ENCODE peak calls at places on chromosomes 3 and 15, in ten cellular contexts. C is endothelial cell, X is mesothelial cell of epicardium, U is activated B cell treated with CpG ODN at 0.5 μM for 24 hours, A is foreskin keratinocyte, Y is heart left ventricle, T is tibial nerve, D is mammary epithelial cell, G is WTC11, F is psoas muscle. N is an unnamed sample.

GRCh38 chr3:152213086-152213674 is 55.5 kb upstream of the MBNL1 start:
- DNase-seq in A (no peak), X (no peak), C (no peak), U (no peak), G (no peak), F (no peak), D (no peak), Y (no peak), T (no peak), N (no peak)

GRCh38 chr3:186038360-186038759 is 70.5 kb downstream of the ETV5 start:
- DNase-seq in F (no peak), X (no peak), T (no peak), Y (no peak), G (no peak), U (no peak), D (no peak), C (no peak), A (no peak), N (no peak)

GRCh38 chr3:40240921-40241320 is 68.6 kb upstream of the EIF1B start:
- DNase-seq in C (no peak), G (no peak), T (no peak), X (no peak), U (no peak), D (no peak), Y (no peak), A (no peak), F (no peak), N (no peak)

GRCh38 chr3:63872135-63872924 is 8.7 kb downstream of the ATXN7 start:
- DNase-seq in Y (no peak), U (no peak), D (peak), C (no peak), T (no peak), F (no peak), A (peak), X (no peak), G (no peak), N (peak)

GRCh38 chr3:37725842-37726241 is 135.8 kb upstream of the CTDSPL start:
- DNase-seq in C (no peak), D (no peak), G (no peak), X (no peak), A (no peak), Y (no peak), U (no peak), F (no peak), T (no peak), N (no peak)

GRCh38 chr15:94412979-94413741 is 181.8 kb downstream of the MCTP2 start:
- DNase-seq in Y (no peak), X (no peak), A (peak), U (no peak), F (no peak), D (no peak), G (no peak), C (peak), T (no peak), N (peak)

GRCh38 chr3:174613173-174613572 is 246.0 kb upstream of the NAALADL2 start:
- DNase-seq in F (no peak), Y (no peak), G (no peak), C (no peak), D (no peak), A (no peak), X (no peak), U (no peak), T (no peak), N (no peak)

GRCh38 chr3:115341208-115341607 is 194.1 kb upstream of the ZBTB20 start:
- DNase-seq in C (no peak), X (no peak), T (no peak), A (peak), Y (no peak), F (no peak), G (no peak), D (peak), U (no peak), N (peak)

GRCh38 chr3:159919873-159920272 is 68.8 kb upstream of the IL12A start:
- DNase-seq in F (no peak), U (no peak), C (no peak), G (no peak), X (no peak), D (peak), A (peak), Y (no peak), T (no peak), N (peak)

GRCh38 chr3:113968986-113969385 is 21.2 kb downstream of the ZDHHC23 start:
- DNase-seq in U (no peak), A (no peak), X (no peak), G (no peak), Y (no peak), D (peak), F (no peak), C (no peak), T (no peak), N (peak)

GRCh38 chr3:25120666-25121065 is 307.4 kb upstream of the RARB start:
- DNase-seq in G (no peak), F (no peak), U (no peak), X (no peak), Y (no peak), A (no peak), C (no peak), T (no peak), D (no peak), N (no peak)

GRCh38 chr3:12557472-12558105 is 702 bp downstream of the MKRN2 start:
- DNase-seq in U (no peak), T (no peak), G (no peak), A (peak), C (no peak), D (peak), Y (no peak), X (no peak), F (no peak), N (peak)
- TF ChIP-seq CTCF in U (no peak), T (no peak), G (no peak), A (no peak), C (no peak), D (no peak), Y (no peak), X (no peak), F (no peak), N (no peak)

DNA sequence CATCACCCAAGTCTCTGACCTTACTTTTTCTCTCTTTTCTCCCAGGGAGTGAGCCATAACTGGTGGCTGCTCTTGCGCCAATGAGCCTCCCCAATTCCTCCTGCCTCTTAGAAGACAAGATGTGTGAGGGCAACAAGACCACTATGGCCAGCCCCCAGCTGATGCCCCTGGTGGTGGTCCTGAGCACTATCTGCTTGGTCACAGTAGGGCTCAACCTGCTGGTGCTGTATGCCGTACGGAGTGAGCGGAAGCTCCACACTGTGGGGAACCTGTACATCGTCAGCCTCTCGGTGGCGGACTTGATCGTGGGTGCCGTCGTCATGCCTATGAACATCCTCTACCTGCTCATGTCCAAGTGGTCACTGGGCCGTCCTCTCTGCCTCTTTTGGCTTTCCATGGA is 13.2 kb upstream of the ATG7 start:
- DNase-seq in A (no peak), U (no peak), D (no peak), F (no peak), T (no peak), C (no peak), Y (no peak), G (no peak), X (no peak), N (no peak)
- TF ChIP-seq CTCF in A (no peak), U (no peak), D (no peak), F (no peak), T (no peak), C (peak), Y (no peak), G (no peak), X (no peak), N (no peak)

GRCh38 chr3:126212629-126213375 is 32.4 kb upstream of the ALDH1L1 start:
- DNase-seq in C (peak), Y (peak), F (peak), D (no peak), U (no peak), G (peak), T (no peak), A (peak), X (peak), N (peak)
- TF ChIP-seq CTCF in C (no peak), Y (peak), F (peak), D (no peak), U (no peak), G (no peak), T (peak), A (peak), X (no peak), N (peak)

GRCh38 chr3:30951806-30952205 is 57.3 kb upstream of the GADL1 start:
- DNase-seq in D (no peak), Y (no peak), F (no peak), U (no peak), T (no peak), C (no peak), G (no peak), A (no peak), X (no peak), N (no peak)
- TF ChIP-seq CTCF in D (no peak), Y (no peak), F (no peak), U (no peak), T (no peak), C (no peak), G (no peak), A (no peak), X (no peak), N (no peak)

GRCh38 chr3:16509721-16510619 is 3.5 kb downstream of the RFTN1 start:
- DNase-seq in F (no peak), U (peak), A (no peak), Y (no peak), D (no peak), X (no peak), G (no peak), C (no peak), T (no peak), N (no peak)

GRCh38 chr3:16512435-16513140 is 911 bp downstream of the RFTN1 start:
- DNase-seq in A (no peak), C (peak), T (peak), D (no peak), F (peak), G (no peak), U (peak), X (no peak), Y (peak), N (peak)

GRCh38 chr3:16513141-16514020 is at the start of gene RFTN1:
- DNase-seq in Y (peak), G (peak), U (peak), X (peak), C (peak), T (peak), F (peak), A (no peak), D (peak), N (peak)

GRCh38 chr3:16510620-16511319 is 2.7 kb downstream of the RFTN1 start:
- DNase-seq in U (no peak), C (no peak), X (no peak), D (no peak), F (no peak), Y (no peak), A (no peak), T (no peak), G (no peak), N (no peak)

GRCh38 chr3:16511561-16512434 is 1.7 kb downstream of the RFTN1 start:
- DNase-seq in X (no peak), C (no peak), G (no peak), A (no peak), F (peak), D (no peak), T (peak), U (peak), Y (peak), N (peak)
- TF ChIP-seq CTCF in X (no peak), C (no peak), G (no peak), A (peak), F (no peak), D (no peak), T (no peak), U (no peak), Y (no peak), N (no peak)